ENCODE peak calls at places on chromosomes 4 and X, in nine cellular contexts. O is mammary epithelial cell, B is transverse colon, L is RWPE2, U is GM06990, K is fibroblast of lung, Z is AG04450, R is HL-60, P is brain microvascular endothelial cell. I is an unnamed sample.

GRCh38 chrX:44344687-44345086 is 1.2 kb upstream of the EFHC2 start:
- DNase-seq in O (no peak), B (no peak), L (no peak), U (no peak), K (no peak), Z (no peak), R (peak; percentile 87), P (no peak), I (no peak)

GRCh38 chrX:153820601-153821000 is 9.7 kb downstream of the PDZD4 start:
- DNase-seq in O (no peak), B (no peak), L (no peak), U (no peak), K (no peak), Z (no peak), R (no peak), P (no peak), I (no peak)

GRCh38 chrX:106742831-106743230 is 16.3 kb downstream of the RNF128 start:
- DNase-seq in O (no peak), B (no peak), L (no peak), U (no peak), K (no peak), Z (no peak), R (no peak), P (no peak), I (no peak)

GRCh38 chrX:69538321-69538876 is 34.3 kb downstream of the NALF2 start:
- DNase-seq in O (peak; percentile 14), B (peak; percentile 77), L (no peak), U (peak; percentile 50), K (peak; percentile 58), Z (peak; percentile 4), R (peak; percentile 45), P (peak; percentile 12), I (no peak)

GRCh38 chr4:11338990-11339782 is 89.5 kb downstream of the HS3ST1 start:
- DNase-seq in O (no peak), B (no peak), L (no peak), U (peak; percentile 25), K (no peak), Z (no peak), R (no peak), P (no peak), I (no peak)

GRCh38 chrX:45508459-45508858 is 307.8 kb upstream of the DIPK2B start:
- DNase-seq in O (no peak), B (no peak), L (peak; percentile 55), U (no peak), K (no peak), Z (no peak), R (no peak), P (no peak), I (no peak)

GRCh38 chr4:189124149-189124758 is 816.4 kb upstream of the FRG1 start:
- DNase-seq in O (peak; percentile 33), B (no peak), L (no peak), U (no peak), K (peak; percentile 65), Z (peak; percentile 46), R (peak; percentile 30), P (peak; percentile 54), I (peak; percentile 29)

GRCh38 chr4:162157241-162157640 is 6.6 kb downstream of the FSTL5 start:
- DNase-seq in O (no peak), B (no peak), L (no peak), U (no peak), K (no peak), Z (no peak), R (no peak), P (no peak), I (no peak)

GRCh38 chr4:15443770-15444169 is 15.9 kb downstream of the C1QTNF7 start:
- DNase-seq in O (no peak), B (no peak), L (no peak), U (no peak), K (no peak), Z (no peak), R (no peak), P (no peak), I (no peak)

GRCh38 chr4:26084414-26084813 is 170.4 kb downstream of the SMIM20 start:
- DNase-seq in O (no peak), B (no peak), L (no peak), U (no peak), K (no peak), Z (no peak), R (no peak), P (no peak), I (no peak)

GRCh38 chrX:153635788-153636668 is 11.0 kb upstream of the DUSP9 start:
- DNase-seq in O (no peak), B (no peak), L (no peak), U (no peak), K (no peak), Z (no peak), R (peak; percentile 50), P (no peak), I (no peak)

GRCh38 chr4:23333556-23333945 is 556.3 kb downstream of the PPARGC1A start:
- DNase-seq in O (no peak), B (no peak), L (no peak), U (no peak), K (peak; percentile 76), Z (no peak), R (no peak), P (no peak), I (no peak)

GRCh38 chrX:18012974-18013373 is 151.9 kb upstream of the RAI2 start:
- DNase-seq in O (no peak), B (no peak), L (no peak), U (no peak), K (no peak), Z (no peak), R (no peak), P (no peak), I (no peak)

GRCh38 chr4:139857021-139857420 is 191.4 kb downstream of the MGST2 start:
- DNase-seq in O (no peak), B (no peak), L (no peak), U (no peak), K (no peak), Z (no peak), R (no peak), P (no peak), I (no peak)

GRCh38 chr4:174613979-174614378 is 91.7 kb upstream of the HPGD start:
- DNase-seq in O (no peak), B (no peak), L (no peak), U (no peak), K (no peak), Z (no peak), R (peak; percentile 70), P (no peak), I (no peak)

GRCh38 chr4:68288046-68288740 is 42.7 kb upstream of the TMPRSS11B start:
- DNase-seq in O (no peak), B (no peak), L (no peak), U (no peak), K (no peak), Z (no peak), R (no peak), P (no peak), I (no peak)

GRCh38 chr4:185128272-185129119 is 14.6 kb upstream of the SLC25A4 start:
- DNase-seq in O (peak; percentile 20), B (peak; percentile 22), L (no peak), U (peak; percentile 51), K (no peak), Z (no peak), R (no peak), P (no peak), I (no peak)
- TF ChIP-seq CTCF in O (no peak), B (peak; percentile 21), L (no peak), U (peak; percentile 6), K (no peak), Z (no peak), R (no peak), P (no peak), I (no peak)

DNA sequence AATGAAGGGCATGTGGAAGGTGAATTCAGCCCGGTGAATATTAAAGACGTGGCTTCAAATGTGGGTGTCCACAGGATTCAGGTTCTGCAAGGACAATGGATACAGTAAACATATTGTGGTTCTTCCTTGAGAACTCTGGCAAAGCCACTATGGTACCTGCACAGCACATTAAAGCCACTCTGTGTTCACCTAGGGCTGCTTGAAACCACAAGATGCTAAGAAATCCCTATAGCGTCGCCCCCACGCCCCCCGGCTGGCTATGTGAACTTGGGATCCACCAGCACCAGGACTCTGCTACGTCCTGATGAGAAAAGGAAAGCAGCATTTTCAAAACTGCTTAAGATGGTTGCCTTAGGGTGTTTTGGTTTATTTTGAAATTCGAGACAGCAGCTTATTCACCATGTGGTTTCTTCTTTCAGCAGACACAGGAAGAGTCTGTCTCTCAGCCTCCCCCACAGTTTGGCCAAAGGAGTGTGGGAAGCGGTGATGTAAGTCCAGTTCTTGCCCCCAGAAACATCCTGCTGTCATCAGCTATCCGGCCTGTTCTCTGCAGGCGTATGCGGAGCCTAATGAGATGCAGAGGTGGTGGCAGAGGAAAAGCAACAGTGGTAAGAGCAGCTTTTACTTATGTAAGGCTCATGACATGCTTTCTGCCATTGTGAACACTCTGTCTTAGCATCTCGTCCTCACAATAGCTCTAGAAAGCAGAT is 111.5 kb downstream of the AFAP1 start:
- DNase-seq in O (peak; percentile 96), B (peak; percentile 62), L (peak; percentile 86), U (peak; percentile 25), K (peak; percentile 99), Z (peak; percentile 97), R (peak; percentile 32), P (peak; percentile 99), I (peak; percentile 97)
- H3K4me3 ChIP-seq in O (peak overlapping the region; percentile 1), B (no peak overlapping the region), L (no peak overlapping the region), U (peak overlapping the region; percentile 11), K (no peak overlapping the region), Z (peak overlapping the region; percentile 17), R (no peak overlapping the region), P (peak overlapping the region; percentile 21), I (peak overlapping the region; percentile 24)

GRCh38 chr4:112770111-112770510 is 133.2 kb downstream of the LARP7 start:
- DNase-seq in O (no peak), B (no peak), L (no peak), U (no peak), K (no peak), Z (no peak), R (no peak), P (no peak), I (no peak)
- TF ChIP-seq CTCF in O (no peak), B (no peak), L (no peak), U (no peak), K (no peak), Z (no peak), R (no peak), P (no peak), I (no peak)

GRCh38 chr4:100511906-100512305 is 5.9 kb downstream of the EMCN start:
- DNase-seq in O (no peak), B (no peak), L (no peak), U (no peak), K (no peak), Z (no peak), R (no peak), P (no peak), I (no peak)

GRCh38 chr4:100516225-100516624 is 1.6 kb downstream of the EMCN start:
- DNase-seq in O (no peak), B (no peak), L (no peak), U (no peak), K (no peak), Z (no peak), R (no peak), P (no peak), I (no peak)

GRCh38 chr4:100519205-100519604 is 1.4 kb upstream of the EMCN start:
- DNase-seq in O (no peak), B (no peak), L (no peak), U (no peak), K (no peak), Z (no peak), R (no peak), P (no peak), I (no peak)

DNA sequence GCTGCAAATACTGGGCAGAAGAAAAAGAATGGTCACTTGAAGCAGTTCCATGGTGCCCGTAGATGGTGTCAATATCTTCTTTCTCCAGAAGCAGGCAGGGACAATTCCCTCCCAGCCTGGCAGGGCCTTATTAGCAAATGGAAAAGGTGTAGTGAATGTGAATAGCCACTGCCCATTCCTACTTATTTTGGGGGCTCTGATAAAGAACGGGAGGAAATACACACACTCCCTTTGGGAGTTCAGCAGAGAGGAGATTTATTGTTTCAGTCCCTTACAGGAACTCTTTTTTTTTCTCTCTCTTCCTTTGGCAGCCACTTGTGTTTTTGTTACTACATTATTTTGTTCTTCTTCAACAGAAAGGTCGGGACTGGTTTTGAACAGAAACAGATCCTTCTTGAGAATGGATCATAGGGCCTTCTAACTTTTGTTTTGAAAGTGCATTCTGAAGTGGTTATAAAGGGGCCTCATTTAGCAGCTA is at the start of gene EMCN:
- DNase-seq in O (no peak), B (no peak), L (no peak), U (no peak), K (no peak), Z (no peak), R (no peak), P (no peak), I (no peak)
- H3K4me3 ChIP-seq in O (no peak within 1 kb of the TSS), B (no peak within 1 kb of the TSS), L (no peak within 1 kb of the TSS), U (no peak within 1 kb of the TSS), K (no peak within 1 kb of the TSS), Z (no peak within 1 kb of the TSS), R (no peak within 1 kb of the TSS), P (no peak within 1 kb of the TSS), I (no peak within 1 kb of the TSS)